ENCODE peak calls at places on chromosomes 2 and 18, in nine cellular contexts. I is gastrocnemius medialis, C is A673, A is heart right ventricle, L is upper lobe of right lung, P is vagina, B is left ventricle myocardium inferior, Y is sigmoid colon, T is cardiac muscle cell. Q is an unnamed sample.
A peak's percentile ranks its signal among the peaks of the same experiment; 100 is the strongest.

GRCh38 chr2:120590841-120591240 is 144.8 kb upstream of the GLI2 start:
- DNase-seq in I (no peak), C (no peak), A (no peak), L (no peak), P (no peak), B (no peak), Y (no peak), T (no peak), Q (peak; percentile 36)

GRCh38 chr18:52333860-52334259 is 6.1 kb upstream of the DCC start:
- DNase-seq in I (no peak), C (no peak), A (no peak), L (no peak), P (no peak), B (no peak), Y (no peak), T (no peak), Q (no peak)

GRCh38 chr2:206250041-206250897 is 24.2 kb upstream of the ZDBF2 start:
- DNase-seq in I (no peak), C (peak; percentile 49), A (no peak), L (no peak), P (no peak), B (no peak), Y (no peak), T (peak; percentile 44), Q (no peak)

GRCh38 chr2:240465268-240465764 is 29.9 kb downstream of the GPC1 start:
- DNase-seq in I (peak; percentile 11), C (no peak), A (peak; percentile 14), L (no peak), P (peak; percentile 89), B (peak; percentile 14), Y (peak; percentile 45), T (no peak), Q (peak; percentile 71)

GRCh38 chr2:188202777-188203176 is 88.9 kb upstream of the GULP1 start:
- DNase-seq in I (no peak), C (no peak), A (no peak), L (no peak), P (no peak), B (no peak), Y (no peak), T (no peak), Q (no peak)

GRCh38 chr2:235142588-235142987 is 190.8 kb downstream of the SH3BP4 start:
- DNase-seq in I (no peak), C (no peak), A (no peak), L (no peak), P (peak; percentile 44), B (no peak), Y (no peak), T (no peak), Q (no peak)

GRCh38 chr18:7872569-7872968 is 305.5 kb downstream of the PTPRM start:
- DNase-seq in I (peak; percentile 37), C (no peak), A (no peak), L (no peak), P (no peak), B (no peak), Y (no peak), T (peak; percentile 48), Q (no peak)

GRCh38 chr2:202883987-202884675 is 12.6 kb upstream of the ICA1L start:
- DNase-seq in I (no peak), C (peak; percentile 2), A (no peak), L (no peak), P (no peak), B (no peak), Y (no peak), T (no peak), Q (no peak)

GRCh38 chr2:190216829-190217228 is 102.8 kb downstream of the HIBCH start:
- DNase-seq in I (no peak), C (peak; percentile 27), A (peak; percentile 53), L (no peak), P (no peak), B (peak; percentile 41), Y (no peak), T (peak; percentile 37), Q (peak; percentile 67)

GRCh38 chr18:1573732-1574131 is 669.1 kb downstream of the ADCYAP1 start:
- DNase-seq in I (no peak), C (no peak), A (no peak), L (no peak), P (no peak), B (no peak), Y (no peak), T (no peak), Q (no peak)

GRCh38 chr2:66850406-66850805 is 415.5 kb downstream of the MEIS1 start:
- DNase-seq in I (no peak), C (no peak), A (peak; percentile 42), L (no peak), P (no peak), B (no peak), Y (peak; percentile 87), T (no peak), Q (no peak)

GRCh38 chr18:9016819-9017169 is 85.7 kb upstream of the NDUFV2 start:
- DNase-seq in I (no peak), C (no peak), A (no peak), L (no peak), P (no peak), B (no peak), Y (no peak), T (no peak), Q (peak; percentile 81)

GRCh38 chr18:58856881-58857280 is 7.8 kb upstream of the ZNF532 start:
- DNase-seq in I (no peak), C (no peak), A (no peak), L (no peak), P (no peak), B (no peak), Y (peak; percentile 33), T (no peak), Q (no peak)

GRCh38 chr2:241408849-241409248 is 52.8 kb downstream of the FARP2 start:
- DNase-seq in I (no peak), C (no peak), A (no peak), L (no peak), P (no peak), B (no peak), Y (no peak), T (no peak), Q (no peak)

GRCh38 chr2:145350011-145350410 is 830.1 kb upstream of the ZEB2 start:
- DNase-seq in I (no peak), C (no peak), A (no peak), L (no peak), P (no peak), B (no peak), Y (no peak), T (no peak), Q (no peak)

DNA sequence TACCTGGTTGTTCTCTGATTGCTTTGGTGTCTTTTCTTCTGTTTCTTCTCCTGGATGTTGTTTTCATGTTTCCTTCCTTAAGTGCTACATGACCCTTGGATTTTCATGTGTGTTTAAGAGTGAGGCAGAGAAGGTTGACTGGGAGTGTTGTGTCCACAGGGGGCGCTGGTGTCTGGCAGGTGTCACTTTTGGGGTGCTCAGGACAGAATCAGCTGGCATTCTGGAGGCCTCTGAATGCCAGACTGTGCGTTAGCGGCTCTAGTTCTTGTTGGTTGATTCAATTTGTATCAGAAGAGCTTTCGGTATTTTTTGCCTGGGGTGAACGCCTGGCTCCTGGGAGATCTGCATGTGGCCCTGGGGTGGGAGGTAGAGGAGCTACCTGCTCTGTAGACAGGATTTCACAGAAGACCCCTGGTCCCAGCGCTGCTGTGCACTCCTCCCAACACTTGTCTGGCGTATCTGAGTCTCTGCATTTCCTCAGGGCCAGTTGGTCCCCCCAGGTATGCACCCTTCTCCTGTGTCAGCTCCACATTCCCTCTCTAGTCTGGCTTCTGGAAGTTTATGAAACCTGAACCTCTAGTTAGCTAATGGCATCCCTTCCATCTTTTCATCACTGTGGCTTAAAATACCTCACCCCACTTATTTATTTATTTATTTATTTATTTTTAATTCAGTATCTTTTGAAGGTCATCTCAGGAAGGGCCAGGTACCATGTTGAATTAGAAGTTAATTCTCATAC is 1.1 kb downstream of the GREB1 start:
- DNase-seq in I (no peak), C (no peak), A (no peak), L (no peak), P (peak; percentile 20), B (no peak), Y (no peak), T (peak; percentile 39), Q (no peak)
- TF ChIP-seq CTCF in I (no peak), C (peak; percentile 58), A (no peak), L (no peak), P (no peak), B (no peak), Y (no peak), T (peak; percentile 19), Q (no peak)

GRCh38 chr18:79795446-79795845 is 2.3 kb upstream of the KCNG2 start:
- DNase-seq in I (no peak), C (no peak), A (no peak), L (peak; percentile 26), P (no peak), B (no peak), Y (no peak), T (no peak), Q (peak; percentile 40)
- H3K4me1 ChIP-seq in I (peaks cover 10% of the 10 kb centered on the region), C (no peaks in the 10 kb centered on the region), A (peaks cover 75% of the 10 kb centered on the region), L (peaks cover 26% of the 10 kb centered on the region), P (peaks cover 18% of the 10 kb centered on the region), B (peaks cover 26% of the 10 kb centered on the region), Y (no peaks in the 10 kb centered on the region), T (peaks cover 3% of the 10 kb centered on the region), Q (no peaks in the 10 kb centered on the region)

GRCh38 chr2:74835831-74836674 is 2.1 kb downstream of the HK2 start:
- DNase-seq in I (no peak), C (peak; percentile 70), A (no peak), L (no peak), P (no peak), B (no peak), Y (no peak), T (peak; percentile 72), Q (no peak)
- H3K4me3 ChIP-seq in I (peak overlapping the region; percentile 90), C (peak overlapping the region; percentile 87), A (peak overlapping the region; percentile 76), L (peak overlapping the region; percentile 77), P (peak overlapping the region; percentile 48), B (peak overlapping the region; percentile 81), Y (no peak overlapping the region), T (peak overlapping the region; percentile 75), Q (peak overlapping the region; percentile 10)

GRCh38 chr2:133571249-133571648 is 3.0 kb upstream of the NCKAP5 start:
- DNase-seq in I (no peak), C (no peak), A (no peak), L (no peak), P (no peak), B (no peak), Y (no peak), T (no peak), Q (peak; percentile 49)

GRCh38 chr2:133569416-133569815 is 1.2 kb upstream of the NCKAP5 start:
- DNase-seq in I (no peak), C (no peak), A (no peak), L (no peak), P (no peak), B (no peak), Y (no peak), T (no peak), Q (no peak)

GRCh38 chr2:133568598-133568997 is 335 bp upstream of the NCKAP5 start:
- DNase-seq in I (no peak), C (no peak), A (no peak), L (no peak), P (no peak), B (no peak), Y (no peak), T (no peak), Q (no peak)

GRCh38 chr2:133568172-133568571 is at the start of gene NCKAP5:
- DNase-seq in I (no peak), C (peak; percentile 82), A (peak; percentile 21), L (no peak), P (no peak), B (no peak), Y (no peak), T (peak; percentile 13), Q (peak; percentile 47)

DNA sequence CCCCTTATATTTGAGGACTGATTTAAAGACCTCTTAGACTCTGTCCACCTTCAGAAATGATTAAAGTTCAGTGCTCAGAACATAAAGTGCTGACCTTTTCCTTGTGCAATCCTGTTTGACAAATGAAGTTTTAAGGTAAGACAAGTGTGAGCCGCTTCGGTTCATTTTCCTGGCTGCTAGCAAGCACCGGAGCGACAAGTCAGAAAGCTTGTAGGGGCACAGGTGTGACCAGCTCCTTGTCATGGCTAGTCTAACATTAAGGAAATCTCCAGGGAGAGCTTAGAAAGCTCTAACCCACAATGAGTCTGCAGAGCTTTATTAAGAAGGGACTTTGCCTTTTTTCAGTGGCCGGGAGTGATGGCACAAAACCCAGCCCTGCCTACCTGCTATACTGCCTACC is 2.3 kb upstream of the NCKAP5 start:
- DNase-seq in I (no peak), C (no peak), A (no peak), L (no peak), P (no peak), B (no peak), Y (no peak), T (no peak), Q (no peak)
- TF ChIP-seq CTCF in I (no peak), C (no peak), A (no peak), L (no peak), P (no peak), B (no peak), Y (no peak), T (no peak), Q (no peak)

Q was measured in kidney.